ENCODE peak calls at places on chromosomes 4 and X, in eight cellular contexts. N is AG04450, X is A549, Z is WERI-Rb-1, F is HCT116, L is upper lobe of right lung, E is Panc1, Q is lower lobe of right lung. T is an unnamed sample.

GRCh38 chrX:71637253-71637618 is 18.9 kb upstream of the CXCR3 start:
- DNase-seq in N (no peak), Q (no peak), L (no peak), F (no peak), X (no peak), E (no peak), Z (no peak), T (no peak)

GRCh38 chr4:77145806-77146425 is 11.1 kb upstream of the CCNG2 start:
- DNase-seq in X (no peak), F (no peak), E (no peak), Z (no peak), L (no peak), N (no peak), Q (no peak), T (no peak)

GRCh38 chrX:70262952-70263567 is 3.1 kb upstream of the P2RY4 start:
- DNase-seq in E (peak; percentile 22), L (peak; percentile 63), N (no peak), X (peak; percentile 56), F (no peak), Z (peak; percentile 80), Q (no peak), T (no peak)

GRCh38 chr4:25769251-25769650 is 93.5 kb downstream of the SEL1L3 start:
- DNase-seq in Z (no peak), X (no peak), Q (no peak), N (peak; percentile 36), F (no peak), E (no peak), L (no peak), T (no peak)

GRCh38 chrX:148049441-148049840 is 68.3 kb downstream of the FMR1NB start:
- DNase-seq in Z (no peak), X (peak; percentile 24), F (peak; percentile 1), N (no peak), Q (no peak), E (peak; percentile 18), L (no peak), T (no peak)

GRCh38 chr4:1418494-1419285 is 12.4 kb upstream of the NKX1-1 start:
- DNase-seq in N (no peak), L (peak; percentile 50), Q (peak; percentile 26), X (no peak), E (no peak), Z (no peak), F (no peak), T (peak; percentile 7)

GRCh38 chr4:55458611-55459010 is 62.9 kb downstream of the TMEM165 start:
- DNase-seq in Z (no peak), X (no peak), F (no peak), N (no peak), L (no peak), Q (no peak), E (no peak), T (no peak)

GRCh38 chr4:160495356-160495755 is 1392.5 kb downstream of the RAPGEF2 start:
- DNase-seq in Z (no peak), N (no peak), X (no peak), E (no peak), L (no peak), F (no peak), Q (no peak), T (no peak)

GRCh38 chr4:83029688-83030087 is 5.3 kb upstream of the COPS4 start:
- DNase-seq in N (no peak), F (no peak), X (no peak), Z (no peak), L (no peak), E (no peak), Q (no peak), T (no peak)

GRCh38 chr4:142350886-142351285 is 495.2 kb downstream of the INPP4B start:
- DNase-seq in X (peak; percentile 25), L (no peak), E (no peak), F (no peak), N (peak; percentile 36), Q (no peak), Z (no peak), T (no peak)

GRCh38 chrX:28472926-28473325 is 114.3 kb upstream of the IL1RAPL1 start:
- DNase-seq in N (no peak), Z (no peak), X (no peak), E (no peak), F (no peak), L (no peak), Q (no peak), T (no peak)

GRCh38 chrX:84893897-84894296 is 109.8 kb upstream of the APOOL start:
- DNase-seq in E (no peak), F (no peak), N (no peak), Q (no peak), Z (no peak), L (no peak), X (no peak), T (no peak)

GRCh38 chr4:10730590-10730989 is 46.0 kb upstream of the CLNK start:
- DNase-seq in Z (no peak), L (no peak), Q (no peak), E (no peak), X (no peak), F (no peak), N (no peak), T (no peak)

GRCh38 chrX:74251006-74251930 is 52.7 kb upstream of the ZCCHC13 start:
- DNase-seq in L (no peak), Q (no peak), X (peak; percentile 78), Z (no peak), E (no peak), N (peak; percentile 38), F (no peak), T (no peak)

GRCh38 chrX:120664081-120664480 is 34.2 kb upstream of the C1GALT1C1 start:
- DNase-seq in E (peak; percentile 32), L (no peak), Q (no peak), F (peak; percentile 18), N (no peak), Z (no peak), X (peak; percentile 42), T (no peak)

GRCh38 chr4:156805696-156806095 is 165.9 kb downstream of the PDGFC start:
- DNase-seq in X (no peak), F (no peak), Q (no peak), L (no peak), E (no peak), Z (no peak), N (no peak), T (no peak)

GRCh38 chrX:24828147-24828546 is 134.4 kb downstream of the POLA1 start:
- DNase-seq in L (no peak), E (no peak), X (no peak), N (no peak), Q (no peak), Z (no peak), F (no peak), T (no peak)

GRCh38 chrX:7542566-7542965 is 300.4 kb upstream of the VCX start:
- DNase-seq in X (no peak), Z (no peak), F (no peak), Q (no peak), N (no peak), E (no peak), L (no peak), T (no peak)

GRCh38 chr4:187357861-187358260 is 634.2 kb upstream of the FAT1 start:
- DNase-seq in X (no peak), N (no peak), E (no peak), L (no peak), Z (no peak), F (no peak), Q (no peak), T (no peak)

GRCh38 chrX:52416816-52417215 is 48.0 kb downstream of the XAGE2 start:
- DNase-seq in Q (no peak), N (no peak), X (no peak), F (no peak), L (no peak), E (no peak), Z (no peak), T (no peak)

DNA sequence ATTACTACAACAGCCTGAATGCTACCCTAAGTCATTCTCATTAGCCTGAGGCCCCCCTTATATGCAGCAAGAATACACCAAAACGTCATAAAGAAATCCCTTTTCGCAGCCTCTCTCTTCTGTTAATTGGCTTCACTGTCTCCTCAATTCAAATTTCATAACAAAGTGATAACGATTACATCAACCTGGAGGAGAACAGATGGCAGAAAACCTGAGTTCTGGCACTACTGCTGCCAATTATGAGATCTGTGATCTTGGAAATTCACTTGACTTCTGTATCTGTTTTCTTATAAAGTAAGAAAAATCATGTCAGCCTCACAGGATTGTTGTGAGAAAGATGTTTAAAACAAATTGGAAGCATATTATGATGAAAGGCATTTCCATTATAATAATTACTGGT is 1663.2 kb downstream of the STIM2 start:
- DNase-seq in L (no peak), Q (no peak), F (no peak), X (no peak), Z (no peak), E (no peak), N (no peak), T (no peak)
- TF ChIP-seq CTCF in L (no peak), Q (no peak), F (no peak), X (no peak), Z (no peak), E (no peak), N (no peak), T (no peak)

DNA sequence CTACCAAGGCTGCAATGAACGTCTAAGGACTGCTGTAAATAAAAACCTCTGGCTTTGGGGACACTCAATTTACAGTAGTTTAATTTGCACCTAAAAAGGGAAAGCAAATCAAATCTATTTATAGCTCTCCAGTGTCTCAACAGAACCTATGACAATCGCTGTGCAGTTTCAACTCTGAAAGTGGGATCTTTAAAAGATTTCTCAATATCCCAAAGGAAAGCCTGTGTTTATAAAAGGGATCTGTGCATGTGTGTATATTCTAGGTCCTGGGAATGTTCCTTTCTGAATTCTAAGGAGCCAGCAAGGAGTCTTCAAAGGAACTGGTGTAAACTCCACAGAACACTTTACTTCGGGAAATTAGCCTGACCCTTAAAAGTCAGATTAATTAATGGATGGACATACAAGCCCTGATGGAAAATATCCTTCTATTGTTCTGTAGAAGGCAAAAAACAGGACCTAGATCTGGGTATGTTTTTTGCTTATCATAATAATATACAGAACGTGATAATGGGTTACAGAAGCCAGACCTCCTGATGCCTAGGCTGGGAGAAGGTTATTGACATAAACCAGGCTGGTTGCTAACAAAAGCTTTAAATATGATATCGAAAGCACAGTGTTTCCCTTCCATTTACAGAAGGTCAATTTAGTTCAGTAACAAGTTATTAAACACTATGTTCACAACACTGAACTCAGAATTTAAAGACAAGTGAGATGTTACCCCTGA is 53.2 kb downstream of the AFAP1 start:
- DNase-seq in X (no peak), E (no peak), Z (no peak), Q (no peak), N (no peak), F (no peak), L (no peak), T (no peak)
- H3K27ac ChIP-seq in X (peak overlapping the region; percentile 34), E (peak overlapping the region; percentile 86), Z (no peak overlapping the region), Q (no peak overlapping the region), N (no peak overlapping the region), F (no peak overlapping the region), L (no peak overlapping the region), T (no peak overlapping the region)

DNA sequence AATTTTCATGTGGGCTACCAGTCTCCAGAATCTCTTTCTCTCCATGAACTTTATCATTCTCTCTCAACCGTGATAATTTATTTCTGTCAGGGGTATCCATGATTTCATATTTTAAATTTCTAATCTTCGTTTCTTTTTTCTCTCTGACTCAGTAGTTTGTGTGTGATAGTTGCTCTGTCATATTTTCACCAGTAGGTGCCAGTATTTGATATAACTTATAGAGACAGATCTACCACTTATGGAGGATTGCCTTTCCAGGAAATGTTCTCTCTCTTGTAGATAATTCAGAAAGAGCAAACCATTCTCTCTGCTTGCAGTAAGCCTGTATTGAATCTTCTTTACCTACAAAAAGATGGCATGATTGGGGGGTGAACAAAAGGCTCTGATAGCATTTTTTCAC is 79.3 kb upstream of the DYNLT3 start:
- DNase-seq in F (no peak), Q (no peak), N (no peak), Z (no peak), L (no peak), X (peak; percentile 25), E (no peak), T (no peak)
- TF ChIP-seq CTCF in F (peak; percentile 54), Q (peak; percentile 52), N (peak; percentile 55), Z (no peak), L (peak; percentile 48), X (peak; percentile 40), E (peak; percentile 50), T (peak; percentile 39)

GRCh38 chrX:54182194-54182863 is 725 bp downstream of the FAM120C start:
- DNase-seq in L (peak; percentile 83), Q (peak; percentile 82), F (peak; percentile 27), E (no peak), N (no peak), Z (peak; percentile 37), X (peak; percentile 66), T (peak; percentile 73)
- H3K27ac ChIP-seq in L (peak overlapping the region; percentile 88), Q (peak overlapping the region; percentile 88), F (peak overlapping the region; percentile 94), E (peak overlapping the region; percentile 93), N (peak overlapping the region; percentile 61), Z (peak overlapping the region; percentile 85), X (peak overlapping the region; percentile 98), T (peak overlapping the region; percentile 86)